ENCODE peak calls at places on chromosomes 12 and 14, in six cellular contexts. V, N, I, H, B and Q are unnamed samples.
A peak's percentile ranks its signal among the peaks of the same experiment; 100 is the strongest.

GRCh38 chr12:112768278-112768677 is 23.3 kb upstream of the RPH3A start:
- DNase-seq in I (no peak), H (no peak), B (no peak), N (no peak), V (no peak), Q (no peak)

GRCh38 chr12:13270817-13271216 is 74.3 kb downstream of the EMP1 start:
- DNase-seq in I (no peak), N (no peak), H (no peak), B (no peak), V (no peak), Q (no peak)

GRCh38 chr12:124904306-124905098 is 9.9 kb downstream of the UBC start:
- DNase-seq in V (no peak), I (no peak), N (peak; percentile 93), H (no peak), B (peak; percentile 87), Q (no peak)

GRCh38 chr14:52873694-52874093 is 77.2 kb downstream of the FERMT2 start:
- DNase-seq in N (no peak), H (no peak), B (no peak), V (no peak), I (no peak), Q (no peak)

GRCh38 chr12:51884676-51885229 is 3.1 kb upstream of the ANKRD33 start:
- DNase-seq in I (no peak), H (no peak), V (no peak), N (peak; percentile 49), B (peak; percentile 95), Q (no peak)

GRCh38 chr14:90409209-90409730 is 12.4 kb downstream of the CALM1 start:
- DNase-seq in N (peak; percentile 96), V (no peak), I (no peak), H (no peak), B (peak; percentile 99), Q (no peak)

GRCh38 chr12:79618848-79619404 is 71.8 kb downstream of the PAWR start:
- DNase-seq in I (no peak), B (peak; percentile 49), N (peak; percentile 58), H (no peak), V (no peak), Q (no peak)

GRCh38 chr12:11630046-11630706 is 19.3 kb upstream of the ETV6 start:
- DNase-seq in V (no peak), H (peak; percentile 48), B (no peak), N (no peak), I (peak; percentile 12), Q (no peak)

GRCh38 chr14:21486640-21487087 is 9.7 kb downstream of the TOX4 start:
- DNase-seq in B (no peak), I (no peak), V (no peak), N (no peak), H (no peak), Q (no peak)

GRCh38 chr12:120079352-120080042 is 37.1 kb downstream of the RAB35 start:
- DNase-seq in B (peak; percentile 11), V (no peak), H (no peak), N (peak; percentile 98), I (no peak), Q (no peak)

GRCh38 chr14:31960039-31960438 is 117.1 kb upstream of the ARHGAP5 start:
- DNase-seq in N (no peak), H (no peak), V (no peak), I (no peak), B (no peak), Q (no peak)

GRCh38 chr12:3697311-3697870 is 55.5 kb downstream of the CRACR2A start:
- DNase-seq in H (no peak), B (no peak), I (no peak), V (no peak), N (no peak), Q (no peak)

GRCh38 chr12:24561882-24562760 is 386.8 kb downstream of the BCAT1 start:
- DNase-seq in I (no peak), V (peak; percentile 38), H (peak; percentile 54), B (no peak), N (no peak), Q (no peak)

GRCh38 chr12:41981758-41982157 is 162.9 kb downstream of the GXYLT1 start:
- DNase-seq in H (no peak), B (no peak), I (no peak), V (no peak), N (peak; percentile 87), Q (no peak)

GRCh38 chr14:61569783-61570182 is 125.5 kb upstream of the HIF1A start:
- DNase-seq in N (peak; percentile 95), V (no peak), I (no peak), B (peak; percentile 78), H (no peak), Q (no peak)